ENCODE peak calls at places on chromosomes 12 and 14, in eight cellular contexts. L, R, W, A, D, S, O and Y are unnamed samples.

GRCh38 chr14:22982013-22982476 is 306 bp downstream of the AJUBA start:
- DNase-seq in L (no peak), R (no peak), W (no peak), A (no peak), D (no peak), S (no peak), O (no peak), Y (no peak)

GRCh38 chr14:100282766-100283419 is 23.4 kb downstream of the SLC25A29 start:
- DNase-seq in L (no peak), R (no peak), W (no peak), A (no peak), D (no peak), S (no peak), O (no peak), Y (no peak)

GRCh38 chr12:109963330-109963729 is 32.8 kb downstream of the GIT2 start:
- DNase-seq in L (no peak), R (no peak), W (no peak), A (no peak), D (no peak), S (no peak), O (no peak), Y (no peak)

GRCh38 chr14:97301931-97302559 is 504.9 kb downstream of the VRK1 start:
- DNase-seq in L (no peak), R (no peak), W (no peak), A (no peak), D (no peak), S (no peak), O (no peak), Y (no peak)

GRCh38 chr12:89920866-89921265 is 212.2 kb upstream of the ATP2B1 start:
- DNase-seq in L (no peak), R (no peak), W (no peak), A (no peak), D (no peak), S (no peak), O (no peak), Y (no peak)

GRCh38 chr14:25349269-25349668 is 299.3 kb upstream of the STXBP6 start:
- DNase-seq in L (no peak), R (no peak), W (no peak), A (no peak), D (no peak), S (no peak), O (no peak), Y (no peak)

GRCh38 chr14:49586673-49587460 is 687 bp upstream of the RPS29 start:
- DNase-seq in L (no peak), R (peak; percentile 84), W (peak; percentile 50), A (peak; percentile 28), D (peak; percentile 30), S (peak; percentile 70), O (peak; percentile 23), Y (no peak)

GRCh38 chr12:51351913-51352532 is 5.5 kb upstream of the CELA1 start:
- DNase-seq in L (peak; percentile 30), R (peak; percentile 77), W (no peak), A (peak; percentile 43), D (no peak), S (no peak), O (peak; percentile 71), Y (no peak)

GRCh38 chr12:22313276-22313995 is 21.1 kb downstream of the ST8SIA1 start:
- DNase-seq in L (no peak), R (no peak), W (no peak), A (no peak), D (no peak), S (no peak), O (no peak), Y (no peak)

GRCh38 chr14:93824076-93824475 is 35.8 kb upstream of the PRIMA1 start:
- DNase-seq in L (no peak), R (no peak), W (no peak), A (no peak), D (no peak), S (no peak), O (no peak), Y (no peak)

GRCh38 chr12:29807125-29807524 is 23.4 kb upstream of the TMTC1 start:
- DNase-seq in L (no peak), R (peak; percentile 15), W (no peak), A (no peak), D (no peak), S (no peak), O (no peak), Y (no peak)